ENCODE peak calls at places on chromosomes 11 and 22, in four cellular contexts. One of them, this sample, is unnamed.

GRCh38 chr11:70594031-70594430 is 195.7 kb downstream of the CTTN start:
- DNase-seq in nephron progenitor cell: no peak
- DNase-seq in GM13977: no peak
- DNase-seq in H9: no peak
- DNase-seq in this sample: no peak

GRCh38 chr22:36141481-36141880 is 19.1 kb downstream of the APOL3 start:
- DNase-seq in nephron progenitor cell: no peak
- DNase-seq in GM13977: no peak
- DNase-seq in H9: no peak
- DNase-seq in this sample: no peak

GRCh38 chr11:122154227-122154626 is 38.2 kb upstream of the BLID start:
- DNase-seq in nephron progenitor cell: no peak
- DNase-seq in GM13977: no peak
- DNase-seq in H9: no peak
- DNase-seq in this sample: no peak

GRCh38 chr11:9747816-9748215 is 83.9 kb downstream of the SWAP70 start:
- DNase-seq in nephron progenitor cell: no peak
- DNase-seq in GM13977: no peak
- DNase-seq in H9: no peak
- DNase-seq in this sample: no peak

GRCh38 chr11:7657306-7658025 is 15.8 kb downstream of the CYB5R2 start:
- DNase-seq in nephron progenitor cell: peak; percentile 50
- DNase-seq in GM13977: peak; percentile 28
- DNase-seq in H9: peak; percentile 76
- DNase-seq in this sample: peak; percentile 37

GRCh38 chr11:79332017-79332416 is 108.8 kb downstream of the TENM4 start:
- DNase-seq in nephron progenitor cell: no peak
- DNase-seq in GM13977: no peak
- DNase-seq in H9: no peak
- DNase-seq in this sample: no peak

GRCh38 chr11:100928426-100928825 is 201.2 kb downstream of the PGR start:
- DNase-seq in nephron progenitor cell: no peak
- DNase-seq in GM13977: no peak
- DNase-seq in H9: no peak
- DNase-seq in this sample: no peak

GRCh38 chr11:103619938-103620337 is 416.5 kb upstream of the DDI1 start:
- DNase-seq in nephron progenitor cell: no peak
- DNase-seq in GM13977: no peak
- DNase-seq in H9: no peak
- DNase-seq in this sample: no peak

GRCh38 chr11:119920666-119921065 is 191.7 kb upstream of the NECTIN1 start:
- DNase-seq in nephron progenitor cell: no peak
- DNase-seq in GM13977: no peak
- DNase-seq in H9: no peak
- DNase-seq in this sample: no peak

GRCh38 chr11:61787928-61788491 is 4.4 kb downstream of the TMEM258 start:
- DNase-seq in nephron progenitor cell: peak; percentile 39
- DNase-seq in GM13977: peak; percentile 35
- DNase-seq in H9: peak; percentile 74
- DNase-seq in this sample: peak; percentile 46

GRCh38 chr11:119337581-119338317 is 2.9 kb downstream of the C1QTNF5 start:
- DNase-seq in nephron progenitor cell: peak; percentile 50
- DNase-seq in GM13977: no peak
- DNase-seq in H9: peak; percentile 88
- DNase-seq in this sample: no peak

GRCh38 chr22:40610329-40610850 is 26.1 kb downstream of the MRTFA start:
- DNase-seq in nephron progenitor cell: no peak
- DNase-seq in GM13977: no peak
- DNase-seq in H9: no peak
- DNase-seq in this sample: no peak

GRCh38 chr11:74268451-74268850 is 43.0 kb downstream of the P4HA3 start:
- DNase-seq in nephron progenitor cell: no peak
- DNase-seq in GM13977: no peak
- DNase-seq in H9: no peak
- DNase-seq in this sample: no peak

GRCh38 chr11:95592455-95592854 is 197.1 kb downstream of the FAM76B start:
- DNase-seq in nephron progenitor cell: peak; percentile 53
- DNase-seq in GM13977: no peak
- DNase-seq in H9: peak; percentile 37
- DNase-seq in this sample: no peak

GRCh38 chr22:21942407-21942895 is 10.2 kb downstream of the PPM1F start:
- DNase-seq in nephron progenitor cell: no peak
- DNase-seq in GM13977: no peak
- DNase-seq in H9: no peak
- DNase-seq in this sample: no peak

GRCh38 chr11:2567026-2567671 is 122.3 kb downstream of the KCNQ1 start:
- DNase-seq in nephron progenitor cell: no peak
- DNase-seq in GM13977: no peak
- DNase-seq in H9: no peak
- DNase-seq in this sample: no peak

GRCh38 chr22:48884786-48885185 is 942.9 kb downstream of the BRD1 start:
- DNase-seq in nephron progenitor cell: no peak
- DNase-seq in GM13977: no peak
- DNase-seq in H9: peak; percentile 27
- DNase-seq in this sample: no peak

GRCh38 chr22:47149976-47150375 is 387.5 kb downstream of the TBC1D22A start:
- DNase-seq in nephron progenitor cell: no peak
- DNase-seq in GM13977: no peak
- DNase-seq in H9: no peak
- DNase-seq in this sample: no peak

GRCh38 chr11:78952188-78952587 is 377.5 kb upstream of the NARS2 start:
- DNase-seq in nephron progenitor cell: no peak
- DNase-seq in GM13977: no peak
- DNase-seq in H9: no peak
- DNase-seq in this sample: no peak

GRCh38 chr11:88480217-88480616 is 142.7 kb upstream of the CTSC start:
- DNase-seq in nephron progenitor cell: no peak
- DNase-seq in GM13977: no peak
- DNase-seq in H9: no peak
- DNase-seq in this sample: no peak

GRCh38 chr22:36465232-36466021 is 16.0 kb downstream of the TXN2 start:
- DNase-seq in nephron progenitor cell: no peak
- DNase-seq in GM13977: no peak
- DNase-seq in H9: no peak
- DNase-seq in this sample: no peak

GRCh38 chr22:48581821-48582469 is 1245.7 kb downstream of the BRD1 start:
- DNase-seq in nephron progenitor cell: peak; percentile 34
- DNase-seq in GM13977: no peak
- DNase-seq in H9: no peak
- DNase-seq in this sample: no peak

GRCh38 chr11:111975076-111975806 is 38.1 kb downstream of the DIXDC1 start:
- DNase-seq in nephron progenitor cell: no peak
- DNase-seq in GM13977: no peak
- DNase-seq in H9: no peak
- DNase-seq in this sample: no peak
- TF ChIP-seq CTCF in nephron progenitor cell: no peak
- TF ChIP-seq CTCF in GM13977: no peak
- TF ChIP-seq CTCF in H9: no peak
- TF ChIP-seq CTCF in this sample: no peak

GRCh38 chr11:130068546-130068985 is 1.1 kb upstream of the APLP2 start:
- DNase-seq in nephron progenitor cell: no peak
- DNase-seq in GM13977: no peak
- DNase-seq in H9: no peak
- DNase-seq in this sample: no peak
- TF ChIP-seq CTCF in nephron progenitor cell: no peak
- TF ChIP-seq CTCF in GM13977: no peak
- TF ChIP-seq CTCF in H9: no peak
- TF ChIP-seq CTCF in this sample: no peak

GRCh38 chr11:118289411-118289810 is 15.1 kb upstream of the CD3E start:
- DNase-seq in nephron progenitor cell: no peak
- DNase-seq in GM13977: no peak
- DNase-seq in H9: no peak
- DNase-seq in this sample: no peak

GRCh38 chr11:118283311-118283636 is 19.2 kb upstream of the MPZL2 start:
- DNase-seq in nephron progenitor cell: no peak
- DNase-seq in GM13977: no peak
- DNase-seq in H9: no peak
- DNase-seq in this sample: no peak

GRCh38 chr11:118287006-118287405 is 17.5 kb upstream of the CD3E start:
- DNase-seq in nephron progenitor cell: no peak
- DNase-seq in GM13977: no peak
- DNase-seq in H9: no peak
- DNase-seq in this sample: no peak

GRCh38 chr11:118283756-118284350 is 19.8 kb upstream of the MPZL2 start:
- DNase-seq in nephron progenitor cell: no peak
- DNase-seq in GM13977: no peak
- DNase-seq in H9: no peak
- DNase-seq in this sample: no peak

GRCh38 chr11:118286545-118286944 is 18.0 kb upstream of the CD3E start:
- DNase-seq in nephron progenitor cell: no peak
- DNase-seq in GM13977: no peak
- DNase-seq in H9: no peak
- DNase-seq in this sample: no peak
- TF ChIP-seq CTCF in nephron progenitor cell: no peak
- TF ChIP-seq CTCF in GM13977: no peak
- TF ChIP-seq CTCF in H9: no peak
- TF ChIP-seq CTCF in this sample: no peak

DNA sequence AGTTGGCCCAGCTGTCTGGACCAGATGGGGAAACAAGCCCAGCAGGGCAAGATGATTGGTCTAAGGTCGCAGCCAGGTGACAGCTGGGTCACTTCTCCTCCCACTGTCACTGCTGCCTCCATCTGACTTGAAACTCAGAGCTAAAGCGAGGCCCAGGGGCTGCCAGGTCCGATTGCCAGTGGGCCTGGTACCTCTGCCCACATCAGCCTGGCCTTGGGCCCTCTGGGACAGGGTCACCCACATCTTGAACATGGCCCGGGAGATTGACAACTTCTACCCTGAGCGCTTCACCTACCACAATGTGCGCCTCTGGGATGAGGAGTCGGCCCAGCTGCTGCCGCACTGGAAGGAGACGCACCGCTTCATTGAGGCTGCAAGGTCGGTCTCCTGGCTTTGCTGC is 5.8 kb downstream of the SSH3 start:
- DNase-seq in nephron progenitor cell: no peak
- DNase-seq in GM13977: no peak
- DNase-seq in H9: no peak
- DNase-seq in this sample: no peak
- TF ChIP-seq CTCF in nephron progenitor cell: no peak
- TF ChIP-seq CTCF in GM13977: no peak
- TF ChIP-seq CTCF in H9: no peak
- TF ChIP-seq CTCF in this sample: no peak

GRCh38 chr11:64271339-64272132 is 12.9 kb downstream of the BAD start:
- DNase-seq in nephron progenitor cell: peak; percentile 88
- DNase-seq in GM13977: peak; percentile 80
- DNase-seq in H9: peak; percentile 97
- DNase-seq in this sample: peak; percentile 82
- TF ChIP-seq CTCF in nephron progenitor cell: no peak
- TF ChIP-seq CTCF in GM13977: peak; percentile 38
- TF ChIP-seq CTCF in H9: peak; percentile 28
- TF ChIP-seq CTCF in this sample: peak; percentile 34